ENCODE peak calls at places on chromosomes 11 and 22, in four cellular contexts. One of them, this sample, is unnamed.

GRCh38 chr22:32830473-32830872 is 29.0 kb downstream of the TIMP3 start:
- DNase-seq in IMR-90: no peak
- DNase-seq in H1: no peak
- DNase-seq in mesenchymal stem cell: no peak
- DNase-seq in this sample: peak; percentile 49

GRCh38 chr11:62569611-62570010 is 4.1 kb downstream of the EEF1G start:
- DNase-seq in mesenchymal stem cell: no peak
- DNase-seq in IMR-90: no peak
- DNase-seq in H1: no peak
- DNase-seq in this sample: no peak

GRCh38 chr22:49825944-49826602 is 1.6 kb downstream of the BRD1 start:
- DNase-seq in IMR-90: peak; percentile 72
- DNase-seq in mesenchymal stem cell: peak; percentile 64
- DNase-seq in H1: no peak
- DNase-seq in this sample: no peak

GRCh38 chr11:74449369-74449931 is 17.9 kb downstream of the KCNE3 start:
- DNase-seq in mesenchymal stem cell: peak; percentile 81
- DNase-seq in IMR-90: peak; percentile 81
- DNase-seq in H1: no peak
- DNase-seq in this sample: peak; percentile 30

GRCh38 chr22:39661842-39662676 is 91.5 kb downstream of the CACNA1I start:
- DNase-seq in mesenchymal stem cell: no peak
- DNase-seq in H1: peak; percentile 98
- DNase-seq in IMR-90: no peak
- DNase-seq in this sample: no peak

GRCh38 chr22:28933321-28933720 is 49.9 kb downstream of the ZNRF3 start:
- DNase-seq in IMR-90: no peak
- DNase-seq in mesenchymal stem cell: no peak
- DNase-seq in H1: no peak
- DNase-seq in this sample: no peak

GRCh38 chr22:17734197-17734596 is 40.1 kb downstream of the BID start:
- DNase-seq in H1: no peak
- DNase-seq in mesenchymal stem cell: peak; percentile 61
- DNase-seq in IMR-90: peak; percentile 87
- DNase-seq in this sample: no peak

GRCh38 chr11:47289856-47290255 is 19.9 kb downstream of the MADD start:
- DNase-seq in mesenchymal stem cell: no peak
- DNase-seq in IMR-90: no peak
- DNase-seq in H1: no peak
- DNase-seq in this sample: no peak

GRCh38 chr11:2943711-2944118 is 14.5 kb upstream of the PHLDA2 start:
- DNase-seq in IMR-90: no peak
- DNase-seq in mesenchymal stem cell: no peak
- DNase-seq in H1: no peak
- DNase-seq in this sample: no peak

GRCh38 chr11:94183886-94184264 is 55.2 kb downstream of the PANX1 start:
- DNase-seq in mesenchymal stem cell: peak; percentile 64
- DNase-seq in IMR-90: peak; percentile 67
- DNase-seq in H1: peak; percentile 93
- DNase-seq in this sample: peak; percentile 66

DNA sequence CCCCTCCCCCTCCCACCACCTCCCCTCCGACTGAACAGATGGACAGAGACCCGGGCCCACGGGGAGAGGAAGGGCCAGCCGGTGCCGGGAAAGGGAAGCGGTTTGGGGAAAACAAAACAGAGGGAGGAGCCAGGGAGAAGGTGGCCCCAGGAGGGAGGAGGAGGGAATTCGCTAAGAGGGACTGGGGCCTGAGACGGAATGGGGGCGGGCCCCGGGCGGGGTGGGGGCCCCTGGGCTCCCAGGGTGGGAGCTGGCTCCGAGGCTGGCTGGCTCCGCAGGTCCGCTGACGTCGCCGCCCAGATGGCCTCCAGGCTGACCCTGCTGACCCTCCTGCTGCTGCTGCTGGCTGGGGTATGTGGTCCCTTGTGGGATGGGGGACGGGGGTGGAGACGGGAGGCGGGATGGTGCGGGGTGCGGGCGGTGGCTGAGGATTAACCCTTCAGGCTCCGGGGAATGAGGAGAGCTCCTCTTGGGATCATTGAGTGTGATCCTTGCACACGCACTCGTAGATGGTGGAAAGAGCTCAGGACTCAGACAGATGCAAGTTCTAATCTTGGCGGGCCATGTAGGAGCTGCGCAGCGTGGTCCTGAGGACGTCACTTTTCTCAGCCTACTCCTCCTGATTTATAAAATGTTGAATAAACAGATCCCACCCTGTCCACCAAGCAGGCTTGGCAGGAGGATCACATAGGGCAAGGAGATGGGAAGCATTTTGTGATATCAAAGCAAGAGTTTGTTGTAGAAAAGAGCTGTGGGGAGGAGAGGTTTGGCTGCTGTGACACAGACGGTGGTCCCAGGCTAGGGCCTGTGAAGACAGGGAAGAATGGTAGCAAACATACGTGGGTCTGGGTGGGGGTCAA is 716 bp downstream of the SERPING1 start:
- DNase-seq in H1: peak; percentile 87
- DNase-seq in IMR-90: peak; percentile 24
- DNase-seq in mesenchymal stem cell: peak; percentile 42
- DNase-seq in this sample: peak; percentile 97
- H3K18ac ChIP-seq in H1: peak overlapping the region; percentile 2
- H3K18ac ChIP-seq in IMR-90: peak overlapping the region; percentile 44
- H3K18ac ChIP-seq in mesenchymal stem cell: peak overlapping the region; percentile 50
- H3K18ac ChIP-seq in this sample: peak overlapping the region; percentile 93

DNA sequence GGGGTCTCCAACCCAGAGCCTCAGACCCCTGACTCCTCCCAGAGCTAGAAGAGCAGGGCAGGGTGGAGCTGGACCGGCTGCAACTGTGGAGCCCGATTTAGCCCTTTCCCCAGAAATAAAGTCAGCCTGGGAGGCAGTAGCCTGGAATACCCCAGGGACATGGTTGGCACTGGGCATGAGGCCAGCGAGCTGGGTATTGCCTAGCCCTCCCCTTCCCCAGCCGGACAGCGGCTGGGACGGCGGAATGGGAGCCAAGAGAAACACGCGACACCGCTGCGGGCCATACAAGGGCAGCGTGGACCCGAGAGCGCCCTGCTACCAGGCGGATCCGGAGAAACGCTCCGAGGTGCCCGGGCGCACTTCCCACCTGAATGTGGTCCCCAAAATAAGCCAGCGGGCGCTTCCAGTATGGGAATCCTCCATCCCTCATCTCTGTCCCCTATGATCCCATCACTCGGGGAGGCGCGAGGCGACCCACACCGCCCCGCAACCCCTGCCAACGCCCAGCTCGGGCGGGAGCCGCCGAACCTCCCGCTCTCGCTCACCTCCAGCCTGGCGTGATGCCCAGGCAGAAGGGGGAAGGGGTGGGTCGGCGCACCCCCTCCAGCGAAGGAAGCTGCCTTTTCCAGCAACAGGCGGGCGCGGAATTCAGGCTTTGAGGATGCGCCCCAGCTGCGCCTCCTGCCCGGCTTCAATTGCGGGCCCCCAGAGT is 757 bp downstream of the MCAM start:
- DNase-seq in mesenchymal stem cell: peak; percentile 32
- DNase-seq in H1: no peak
- DNase-seq in IMR-90: no peak
- DNase-seq in this sample: no peak
- H3K18ac ChIP-seq in mesenchymal stem cell: peak overlapping the region; percentile 38
- H3K18ac ChIP-seq in H1: peak overlapping the region; percentile 78
- H3K18ac ChIP-seq in IMR-90: no peak overlapping the region
- H3K18ac ChIP-seq in this sample: peak overlapping the region; percentile 98

GRCh38 chr11:132898021-132898420 is 634.3 kb downstream of the OPCML start:
- DNase-seq in H1: no peak
- DNase-seq in mesenchymal stem cell: no peak
- DNase-seq in IMR-90: peak; percentile 73
- DNase-seq in this sample: no peak
- H3K18ac ChIP-seq in H1: no peak overlapping the region
- H3K18ac ChIP-seq in mesenchymal stem cell: no peak overlapping the region
- H3K18ac ChIP-seq in IMR-90: no peak overlapping the region
- H3K18ac ChIP-seq in this sample: no peak overlapping the region

GRCh38 chr11:12552677-12553076 is 121.5 kb upstream of the TEAD1 start:
- DNase-seq in H1: no peak
- DNase-seq in mesenchymal stem cell: no peak
- DNase-seq in IMR-90: peak; percentile 90
- DNase-seq in this sample: no peak

GRCh38 chr11:12554122-12554521 is 120.1 kb upstream of the TEAD1 start:
- DNase-seq in mesenchymal stem cell: no peak
- DNase-seq in IMR-90: no peak
- DNase-seq in H1: no peak
- DNase-seq in this sample: no peak

GRCh38 chr11:12559011-12559410 is 115.2 kb upstream of the TEAD1 start:
- DNase-seq in mesenchymal stem cell: no peak
- DNase-seq in IMR-90: no peak
- DNase-seq in H1: no peak
- DNase-seq in this sample: no peak

GRCh38 chr11:12556788-12557384 is 117.3 kb upstream of the TEAD1 start:
- DNase-seq in IMR-90: peak; percentile 96
- DNase-seq in mesenchymal stem cell: peak; percentile 87
- DNase-seq in H1: peak; percentile 51
- DNase-seq in this sample: peak; percentile 35

DNA sequence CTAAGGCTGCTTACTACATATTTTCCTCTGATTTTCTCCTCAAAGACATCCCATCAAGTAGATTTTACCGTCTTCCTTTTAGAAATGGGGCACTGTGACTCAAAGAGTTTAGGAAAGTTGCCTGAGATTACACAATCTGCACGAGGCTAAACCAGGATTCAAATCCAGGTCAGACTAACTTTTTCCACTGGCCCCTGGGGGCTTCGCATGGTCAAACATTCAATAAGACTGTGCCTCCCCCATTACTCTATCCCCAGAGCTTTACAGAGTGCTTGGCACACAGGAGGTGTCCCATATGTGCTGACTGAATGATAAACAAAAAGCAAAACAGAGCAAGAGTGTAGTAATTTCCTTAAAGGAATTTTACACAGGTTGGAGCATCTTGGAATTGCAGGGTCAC is 118.1 kb upstream of the TEAD1 start:
- DNase-seq in H1: peak; percentile 47
- DNase-seq in IMR-90: peak; percentile 62
- DNase-seq in mesenchymal stem cell: peak; percentile 76
- DNase-seq in this sample: no peak
- H3K18ac ChIP-seq in H1: no peak overlapping the region
- H3K18ac ChIP-seq in IMR-90: peak overlapping the region; percentile 91
- H3K18ac ChIP-seq in mesenchymal stem cell: peak overlapping the region; percentile 18
- H3K18ac ChIP-seq in this sample: no peak overlapping the region

GRCh38 chr11:130068986-130069683 is 559 bp upstream of the APLP2 start:
- DNase-seq in IMR-90: peak; percentile 80
- DNase-seq in mesenchymal stem cell: peak; percentile 63
- DNase-seq in H1: no peak
- DNase-seq in this sample: no peak

GRCh38 chr11:130071211-130071712 is 1.6 kb downstream of the APLP2 start:
- DNase-seq in IMR-90: peak; percentile 35
- DNase-seq in mesenchymal stem cell: peak; percentile 18
- DNase-seq in H1: no peak
- DNase-seq in this sample: no peak

GRCh38 chr11:130070829-130071205 is 1.1 kb downstream of the APLP2 start:
- DNase-seq in mesenchymal stem cell: peak; percentile 39
- DNase-seq in H1: no peak
- DNase-seq in IMR-90: peak; percentile 36
- DNase-seq in this sample: no peak

GRCh38 chr11:130069684-130070108 is at the start of gene APLP2:
- DNase-seq in IMR-90: peak; percentile 97
- DNase-seq in H1: peak; percentile 97
- DNase-seq in mesenchymal stem cell: peak; percentile 98
- DNase-seq in this sample: peak; percentile 99

DNA sequence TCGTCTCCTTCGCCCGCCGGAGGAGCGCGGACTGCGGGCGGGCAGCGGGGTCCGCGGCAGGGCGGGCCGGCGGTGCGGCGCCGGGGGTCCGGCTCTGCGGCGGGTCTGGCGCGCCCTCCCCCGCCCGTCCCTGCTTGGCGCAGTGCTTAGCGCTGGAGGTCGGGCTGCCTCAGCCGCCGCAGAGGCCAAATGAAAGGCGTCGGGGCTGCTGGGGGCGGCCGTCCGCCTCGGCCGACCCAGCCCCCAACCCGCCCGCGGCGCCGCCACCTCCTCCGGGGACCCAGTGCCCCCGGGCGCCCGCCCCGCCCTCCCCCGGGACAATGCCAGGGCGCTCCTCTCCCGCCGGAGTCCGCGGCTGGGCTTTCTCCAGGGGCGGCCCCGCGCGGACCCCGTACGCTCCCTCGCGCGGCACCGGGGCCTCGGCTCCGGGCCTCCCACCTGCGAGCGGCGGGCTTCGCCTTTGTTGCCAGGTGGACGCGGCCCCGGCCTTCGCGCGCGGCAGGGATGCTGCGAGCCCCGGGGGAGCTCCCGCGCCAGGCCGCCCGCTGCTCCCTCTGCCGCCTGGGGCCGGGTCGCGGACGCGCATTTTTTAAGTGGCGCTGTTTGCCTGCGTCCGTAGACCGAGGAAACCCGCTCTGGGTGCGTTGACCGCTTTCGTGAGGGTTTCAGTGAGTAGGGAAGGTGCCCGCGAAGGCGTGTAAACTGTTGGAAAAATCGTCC is 575 bp downstream of the APLP2 start:
- DNase-seq in mesenchymal stem cell: peak; percentile 42
- DNase-seq in IMR-90: peak; percentile 13
- DNase-seq in H1: peak; percentile 59
- DNase-seq in this sample: no peak
- H3K18ac ChIP-seq in mesenchymal stem cell: peak overlapping the region; percentile 14
- H3K18ac ChIP-seq in IMR-90: no peak overlapping the region
- H3K18ac ChIP-seq in H1: peak overlapping the region; percentile 87
- H3K18ac ChIP-seq in this sample: peak overlapping the region; percentile 98

DNA sequence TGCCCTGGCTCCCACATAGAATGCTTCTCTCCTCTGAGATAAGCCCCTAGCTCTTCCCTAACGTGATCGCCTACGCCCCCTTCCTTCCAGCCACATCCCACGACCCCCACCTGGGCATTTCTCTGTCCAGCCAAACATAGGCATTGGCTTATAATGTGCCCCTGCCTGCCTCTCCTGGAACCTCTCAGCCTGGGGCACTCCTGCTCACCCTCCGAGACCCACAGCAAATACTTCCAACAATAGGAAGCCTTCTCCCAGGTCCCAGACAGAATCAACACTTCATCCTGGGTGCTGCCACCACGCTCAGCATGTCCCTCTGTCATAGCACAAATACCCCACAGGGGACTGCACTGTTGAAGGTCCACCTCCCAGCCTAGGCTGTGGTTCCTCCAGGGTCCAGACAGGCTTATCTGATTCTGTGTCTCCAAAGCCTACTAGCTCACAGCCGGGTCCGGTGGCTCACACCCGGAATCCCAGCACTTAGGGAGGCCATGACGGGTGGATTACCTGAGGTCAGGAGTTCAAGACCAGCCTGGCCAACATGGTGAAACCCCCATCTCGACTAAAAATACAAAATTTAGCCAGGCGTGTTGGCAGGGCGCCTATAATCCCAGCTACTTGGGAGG is 24.2 kb upstream of the TMPRSS4 start:
- DNase-seq in H1: no peak
- DNase-seq in mesenchymal stem cell: no peak
- DNase-seq in IMR-90: no peak
- DNase-seq in this sample: no peak
- H3K18ac ChIP-seq in H1: no peak overlapping the region
- H3K18ac ChIP-seq in mesenchymal stem cell: no peak overlapping the region
- H3K18ac ChIP-seq in IMR-90: no peak overlapping the region
- H3K18ac ChIP-seq in this sample: peak overlapping the region; percentile 77

GRCh38 chr11:9802291-9802861 is 138.5 kb downstream of the SWAP70 start:
- DNase-seq in H1: no peak
- DNase-seq in mesenchymal stem cell: peak; percentile 72
- DNase-seq in IMR-90: peak; percentile 91
- DNase-seq in this sample: no peak
- H3K18ac ChIP-seq in H1: peak overlapping the region; percentile 2
- H3K18ac ChIP-seq in mesenchymal stem cell: no peak overlapping the region
- H3K18ac ChIP-seq in IMR-90: peak overlapping the region; percentile 96
- H3K18ac ChIP-seq in this sample: no peak overlapping the region